ENCODE peak calls at places on chromosome 16, in ten cellular contexts. One of them, this sample, is unnamed.

GRCh38 chr16:80693553-80693952 is 110.8 kb downstream of the CDYL2 start:
- DNase-seq in GM12865: no peak
- DNase-seq in progenitor cell of endocrine pancreas: no peak
- DNase-seq in CD4-positive, alpha-beta T cell: no peak
- DNase-seq in omental fat pad: no peak
- DNase-seq in gastrocnemius medialis: no peak
- DNase-seq in neural progenitor cell: no peak
- DNase-seq in fibroblast of lung: peak
- DNase-seq in Panc1: no peak
- DNase-seq in HFFc6: no peak
- DNase-seq in this sample: no peak

GRCh38 chr16:48121276-48121675 is 34.5 kb downstream of the ABCC12 start:
- DNase-seq in omental fat pad: no peak
- DNase-seq in GM12865: no peak
- DNase-seq in fibroblast of lung: no peak
- DNase-seq in CD4-positive, alpha-beta T cell: no peak
- DNase-seq in Panc1: no peak
- DNase-seq in gastrocnemius medialis: no peak
- DNase-seq in progenitor cell of endocrine pancreas: no peak
- DNase-seq in HFFc6: no peak
- DNase-seq in neural progenitor cell: no peak
- DNase-seq in this sample: no peak

GRCh38 chr16:71626858-71627213 is 852 bp downstream of the MARVELD3 start:
- DNase-seq in Panc1: no peak
- DNase-seq in HFFc6: no peak
- DNase-seq in progenitor cell of endocrine pancreas: peak
- DNase-seq in fibroblast of lung: no peak
- DNase-seq in neural progenitor cell: peak
- DNase-seq in omental fat pad: no peak
- DNase-seq in GM12865: no peak
- DNase-seq in gastrocnemius medialis: no peak
- DNase-seq in CD4-positive, alpha-beta T cell: no peak
- DNase-seq in this sample: peak

GRCh38 chr16:26598061-26598460 is 468.7 kb upstream of the C16orf82 start:
- DNase-seq in GM12865: peak
- DNase-seq in omental fat pad: no peak
- DNase-seq in neural progenitor cell: no peak
- DNase-seq in progenitor cell of endocrine pancreas: no peak
- DNase-seq in gastrocnemius medialis: no peak
- DNase-seq in fibroblast of lung: no peak
- DNase-seq in HFFc6: no peak
- DNase-seq in CD4-positive, alpha-beta T cell: peak
- DNase-seq in Panc1: peak
- DNase-seq in this sample: no peak

GRCh38 chr16:28491080-28491969 is 549 bp downstream of the CLN3 start:
- DNase-seq in fibroblast of lung: no peak
- DNase-seq in HFFc6: peak
- DNase-seq in omental fat pad: no peak
- DNase-seq in neural progenitor cell: peak
- DNase-seq in progenitor cell of endocrine pancreas: peak
- DNase-seq in gastrocnemius medialis: no peak
- DNase-seq in CD4-positive, alpha-beta T cell: no peak
- DNase-seq in GM12865: peak
- DNase-seq in Panc1: no peak
- DNase-seq in this sample: peak

GRCh38 chr16:57301126-57301817 is 16.8 kb upstream of the PLLP start:
- DNase-seq in HFFc6: no peak
- DNase-seq in progenitor cell of endocrine pancreas: no peak
- DNase-seq in omental fat pad: no peak
- DNase-seq in neural progenitor cell: no peak
- DNase-seq in fibroblast of lung: no peak
- DNase-seq in Panc1: no peak
- DNase-seq in GM12865: no peak
- DNase-seq in gastrocnemius medialis: no peak
- DNase-seq in CD4-positive, alpha-beta T cell: no peak
- DNase-seq in this sample: no peak

GRCh38 chr16:71383054-71383773 is 24.7 kb downstream of the CALB2 start:
- DNase-seq in Panc1: no peak
- DNase-seq in HFFc6: peak
- DNase-seq in fibroblast of lung: peak
- DNase-seq in GM12865: peak
- DNase-seq in CD4-positive, alpha-beta T cell: no peak
- DNase-seq in omental fat pad: no peak
- DNase-seq in neural progenitor cell: peak
- DNase-seq in progenitor cell of endocrine pancreas: no peak
- DNase-seq in gastrocnemius medialis: no peak
- DNase-seq in this sample: no peak

GRCh38 chr16:28538733-28539596 is at the start of gene NUPR1:
- DNase-seq in gastrocnemius medialis: peak
- DNase-seq in GM12865: no peak
- DNase-seq in neural progenitor cell: no peak
- DNase-seq in progenitor cell of endocrine pancreas: no peak
- DNase-seq in fibroblast of lung: peak
- DNase-seq in CD4-positive, alpha-beta T cell: no peak
- DNase-seq in HFFc6: peak
- DNase-seq in omental fat pad: peak
- DNase-seq in Panc1: peak
- DNase-seq in this sample: peak

GRCh38 chr16:49524578-49525315 is 151.1 kb downstream of the C16orf78 start:
- DNase-seq in GM12865: no peak
- DNase-seq in neural progenitor cell: no peak
- DNase-seq in CD4-positive, alpha-beta T cell: no peak
- DNase-seq in omental fat pad: no peak
- DNase-seq in Panc1: no peak
- DNase-seq in gastrocnemius medialis: no peak
- DNase-seq in HFFc6: no peak
- DNase-seq in fibroblast of lung: no peak
- DNase-seq in progenitor cell of endocrine pancreas: no peak
- DNase-seq in this sample: no peak

GRCh38 chr16:22077700-22078313 is 14.5 kb upstream of the VWA3A start:
- DNase-seq in Panc1: no peak
- DNase-seq in CD4-positive, alpha-beta T cell: peak
- DNase-seq in fibroblast of lung: peak
- DNase-seq in omental fat pad: peak
- DNase-seq in GM12865: peak
- DNase-seq in gastrocnemius medialis: no peak
- DNase-seq in neural progenitor cell: peak
- DNase-seq in progenitor cell of endocrine pancreas: peak
- DNase-seq in HFFc6: peak
- DNase-seq in this sample: peak

GRCh38 chr16:3606441-3606840 is 5.0 kb downstream of the SLX4 start:
- DNase-seq in Panc1: no peak
- DNase-seq in gastrocnemius medialis: no peak
- DNase-seq in HFFc6: no peak
- DNase-seq in CD4-positive, alpha-beta T cell: no peak
- DNase-seq in progenitor cell of endocrine pancreas: no peak
- DNase-seq in neural progenitor cell: no peak
- DNase-seq in omental fat pad: no peak
- DNase-seq in fibroblast of lung: no peak
- DNase-seq in GM12865: no peak
- DNase-seq in this sample: no peak

GRCh38 chr16:83070416-83071199 is 443.8 kb downstream of the CDH13 start:
- DNase-seq in omental fat pad: no peak
- DNase-seq in GM12865: no peak
- DNase-seq in progenitor cell of endocrine pancreas: no peak
- DNase-seq in fibroblast of lung: no peak
- DNase-seq in HFFc6: no peak
- DNase-seq in gastrocnemius medialis: no peak
- DNase-seq in neural progenitor cell: no peak
- DNase-seq in CD4-positive, alpha-beta T cell: no peak
- DNase-seq in Panc1: no peak
- DNase-seq in this sample: no peak

GRCh38 chr16:24721830-24722238 is 7.6 kb upstream of the TNRC6A start:
- DNase-seq in CD4-positive, alpha-beta T cell: no peak
- DNase-seq in GM12865: no peak
- DNase-seq in HFFc6: no peak
- DNase-seq in gastrocnemius medialis: no peak
- DNase-seq in fibroblast of lung: peak
- DNase-seq in progenitor cell of endocrine pancreas: no peak
- DNase-seq in omental fat pad: no peak
- DNase-seq in neural progenitor cell: no peak
- DNase-seq in Panc1: no peak
- DNase-seq in this sample: no peak

GRCh38 chr16:79328327-79329162 is 272.0 kb downstream of the MAF start:
- DNase-seq in gastrocnemius medialis: no peak
- DNase-seq in omental fat pad: no peak
- DNase-seq in neural progenitor cell: peak
- DNase-seq in progenitor cell of endocrine pancreas: no peak
- DNase-seq in Panc1: no peak
- DNase-seq in GM12865: no peak
- DNase-seq in CD4-positive, alpha-beta T cell: no peak
- DNase-seq in fibroblast of lung: no peak
- DNase-seq in HFFc6: no peak
- DNase-seq in this sample: peak

DNA sequence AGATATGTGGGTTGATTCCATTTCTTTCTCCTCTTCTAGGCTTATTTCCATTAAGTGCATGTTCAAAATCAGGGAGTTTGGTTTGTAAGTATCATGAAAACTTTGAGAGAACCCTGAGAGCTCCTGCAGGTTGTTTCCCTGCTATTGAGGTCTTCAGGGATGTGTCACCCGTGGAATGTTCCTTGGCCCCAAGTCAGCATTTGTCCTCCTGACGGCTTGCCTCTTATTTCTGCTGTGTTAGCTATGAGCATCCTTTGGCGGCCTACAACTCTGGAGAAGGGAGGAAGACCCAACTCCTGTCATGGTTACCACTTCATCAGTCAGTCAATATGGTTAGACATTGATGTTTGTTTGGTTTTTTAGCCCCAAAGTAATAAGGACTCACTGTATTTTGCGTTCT is 180.8 kb downstream of the FTO start:
- DNase-seq in CD4-positive, alpha-beta T cell: no peak
- DNase-seq in neural progenitor cell: no peak
- DNase-seq in Panc1: no peak
- DNase-seq in fibroblast of lung: peak
- DNase-seq in gastrocnemius medialis: no peak
- DNase-seq in HFFc6: no peak
- DNase-seq in progenitor cell of endocrine pancreas: no peak
- DNase-seq in GM12865: no peak
- DNase-seq in omental fat pad: no peak
- DNase-seq in this sample: no peak
- TF ChIP-seq CTCF in CD4-positive, alpha-beta T cell: no peak
- TF ChIP-seq CTCF in neural progenitor cell: no peak
- TF ChIP-seq CTCF in Panc1: no peak
- TF ChIP-seq CTCF in fibroblast of lung: no peak
- TF ChIP-seq CTCF in gastrocnemius medialis: no peak
- TF ChIP-seq CTCF in HFFc6: no peak
- TF ChIP-seq CTCF in progenitor cell of endocrine pancreas: no peak
- TF ChIP-seq CTCF in GM12865: no peak
- TF ChIP-seq CTCF in omental fat pad: no peak
- TF ChIP-seq CTCF in this sample: no peak

GRCh38 chr16:67968440-67969285 is at the start of gene SLC12A4:
- DNase-seq in Panc1: no peak
- DNase-seq in neural progenitor cell: peak
- DNase-seq in HFFc6: peak
- DNase-seq in GM12865: peak
- DNase-seq in fibroblast of lung: peak
- DNase-seq in CD4-positive, alpha-beta T cell: peak
- DNase-seq in gastrocnemius medialis: peak
- DNase-seq in progenitor cell of endocrine pancreas: peak
- DNase-seq in omental fat pad: peak
- DNase-seq in this sample: peak
- TF ChIP-seq CTCF in Panc1: no peak
- TF ChIP-seq CTCF in neural progenitor cell: no peak
- TF ChIP-seq CTCF in HFFc6: no peak
- TF ChIP-seq CTCF in GM12865: no peak
- TF ChIP-seq CTCF in fibroblast of lung: no peak
- TF ChIP-seq CTCF in CD4-positive, alpha-beta T cell: no peak
- TF ChIP-seq CTCF in gastrocnemius medialis: no peak
- TF ChIP-seq CTCF in progenitor cell of endocrine pancreas: no peak
- TF ChIP-seq CTCF in omental fat pad: no peak
- TF ChIP-seq CTCF in this sample: no peak

GRCh38 chr16:23152386-23153178 is 3.3 kb upstream of the USP31 start:
- DNase-seq in neural progenitor cell: no peak
- DNase-seq in gastrocnemius medialis: peak
- DNase-seq in CD4-positive, alpha-beta T cell: no peak
- DNase-seq in omental fat pad: no peak
- DNase-seq in fibroblast of lung: no peak
- DNase-seq in Panc1: no peak
- DNase-seq in HFFc6: no peak
- DNase-seq in GM12865: no peak
- DNase-seq in progenitor cell of endocrine pancreas: no peak
- DNase-seq in this sample: no peak

GRCh38 chr16:23156110-23156509 is 6.9 kb upstream of the USP31 start:
- DNase-seq in omental fat pad: no peak
- DNase-seq in neural progenitor cell: no peak
- DNase-seq in GM12865: no peak
- DNase-seq in CD4-positive, alpha-beta T cell: no peak
- DNase-seq in progenitor cell of endocrine pancreas: no peak
- DNase-seq in Panc1: no peak
- DNase-seq in gastrocnemius medialis: no peak
- DNase-seq in fibroblast of lung: no peak
- DNase-seq in HFFc6: no peak
- DNase-seq in this sample: no peak

GRCh38 chr16:23158114-23158513 is 8.9 kb upstream of the USP31 start:
- DNase-seq in neural progenitor cell: no peak
- DNase-seq in GM12865: no peak
- DNase-seq in progenitor cell of endocrine pancreas: no peak
- DNase-seq in CD4-positive, alpha-beta T cell: no peak
- DNase-seq in HFFc6: no peak
- DNase-seq in fibroblast of lung: no peak
- DNase-seq in omental fat pad: no peak
- DNase-seq in gastrocnemius medialis: no peak
- DNase-seq in Panc1: no peak
- DNase-seq in this sample: no peak

GRCh38 chr16:23156946-23157460 is 7.8 kb upstream of the USP31 start:
- DNase-seq in GM12865: no peak
- DNase-seq in gastrocnemius medialis: no peak
- DNase-seq in neural progenitor cell: no peak
- DNase-seq in Panc1: no peak
- DNase-seq in CD4-positive, alpha-beta T cell: no peak
- DNase-seq in progenitor cell of endocrine pancreas: no peak
- DNase-seq in fibroblast of lung: no peak
- DNase-seq in omental fat pad: no peak
- DNase-seq in HFFc6: no peak
- DNase-seq in this sample: no peak

GRCh38 chr16:23155445-23156049 is 6.3 kb upstream of the USP31 start:
- DNase-seq in gastrocnemius medialis: no peak
- DNase-seq in HFFc6: no peak
- DNase-seq in progenitor cell of endocrine pancreas: no peak
- DNase-seq in fibroblast of lung: no peak
- DNase-seq in GM12865: peak
- DNase-seq in Panc1: no peak
- DNase-seq in CD4-positive, alpha-beta T cell: no peak
- DNase-seq in omental fat pad: no peak
- DNase-seq in neural progenitor cell: peak
- DNase-seq in this sample: no peak
- TF ChIP-seq CTCF in gastrocnemius medialis: no peak
- TF ChIP-seq CTCF in HFFc6: peak
- TF ChIP-seq CTCF in progenitor cell of endocrine pancreas: peak
- TF ChIP-seq CTCF in fibroblast of lung: peak
- TF ChIP-seq CTCF in GM12865: peak
- TF ChIP-seq CTCF in Panc1: peak
- TF ChIP-seq CTCF in CD4-positive, alpha-beta T cell: no peak
- TF ChIP-seq CTCF in omental fat pad: no peak
- TF ChIP-seq CTCF in neural progenitor cell: peak
- TF ChIP-seq CTCF in this sample: no peak

GRCh38 chr16:87837627-87838289 is 31.5 kb downstream of the SLC7A5 start:
- DNase-seq in omental fat pad: no peak
- DNase-seq in neural progenitor cell: no peak
- DNase-seq in CD4-positive, alpha-beta T cell: no peak
- DNase-seq in gastrocnemius medialis: no peak
- DNase-seq in fibroblast of lung: no peak
- DNase-seq in Panc1: no peak
- DNase-seq in HFFc6: no peak
- DNase-seq in GM12865: no peak
- DNase-seq in progenitor cell of endocrine pancreas: no peak
- DNase-seq in this sample: no peak
- TF ChIP-seq CTCF in omental fat pad: no peak
- TF ChIP-seq CTCF in neural progenitor cell: no peak
- TF ChIP-seq CTCF in CD4-positive, alpha-beta T cell: no peak
- TF ChIP-seq CTCF in gastrocnemius medialis: no peak
- TF ChIP-seq CTCF in fibroblast of lung: no peak
- TF ChIP-seq CTCF in Panc1: no peak
- TF ChIP-seq CTCF in HFFc6: no peak
- TF ChIP-seq CTCF in GM12865: no peak
- TF ChIP-seq CTCF in progenitor cell of endocrine pancreas: no peak
- TF ChIP-seq CTCF in this sample: no peak

This sample was measured in MCF 10A.